ENCODE peak calls at places on chromosomes 7 and 10, in eight cellular contexts. Q, X, I, L, M, T, G and N are unnamed samples.

GRCh38 chr7:987909-988308 is 4.9 kb downstream of the CYP2W1 start:
- DNase-seq in L (no peak), X (no peak), I (no peak), M (no peak), T (no peak), Q (no peak), G (no peak), N (no peak)

GRCh38 chr7:97021443-97022261 is 3.0 kb downstream of the DLX5 start:
- DNase-seq in I (no peak), M (no peak), L (no peak), T (peak; percentile 68), X (no peak), G (no peak), Q (no peak), N (no peak)

GRCh38 chr10:47278720-47279119 is 21.3 kb upstream of the GDF10 start:
- DNase-seq in L (no peak), Q (no peak), G (no peak), I (no peak), X (no peak), M (no peak), T (no peak), N (no peak)

GRCh38 chr7:37440738-37441404 is 7.8 kb downstream of the ELMO1 start:
- DNase-seq in L (no peak), Q (no peak), T (no peak), X (no peak), G (no peak), M (no peak), I (no peak), N (no peak)

GRCh38 chr7:27576360-27576944 is 86.2 kb downstream of the HIBADH start:
- DNase-seq in T (no peak), G (peak; percentile 16), M (no peak), X (no peak), Q (no peak), I (peak; percentile 62), L (peak; percentile 58), N (no peak)

GRCh38 chr7:37901890-37902524 is 14.6 kb downstream of the SFRP4 start:
- DNase-seq in M (no peak), G (no peak), X (no peak), I (no peak), L (peak; percentile 47), T (no peak), Q (no peak), N (no peak)

GRCh38 chr7:20172736-20173334 is 44.3 kb downstream of the MACC1 start:
- DNase-seq in X (peak; percentile 40), M (peak; percentile 88), Q (no peak), T (peak; percentile 85), L (peak; percentile 66), I (peak; percentile 74), G (peak; percentile 20), N (no peak)

GRCh38 chr7:15215611-15216010 is 313.1 kb upstream of the DGKB start:
- DNase-seq in Q (no peak), M (no peak), G (no peak), T (no peak), L (no peak), X (no peak), I (no peak), N (no peak)

GRCh38 chr7:97346349-97346748 is 228.9 kb downstream of the SDHAF3 start:
- DNase-seq in L (no peak), Q (no peak), T (no peak), X (no peak), G (no peak), I (no peak), M (no peak), N (no peak)

GRCh38 chr10:47318706-47319105 is 3.5 kb upstream of the GDF2 start:
- DNase-seq in T (peak; percentile 65), X (no peak), M (no peak), Q (no peak), I (no peak), L (peak; percentile 11), G (peak; percentile 37), N (no peak)

GRCh38 chr10:64571053-64571452 is 1049.9 kb downstream of the REEP3 start:
- DNase-seq in T (no peak), M (no peak), Q (no peak), X (no peak), L (no peak), G (no peak), I (no peak), N (no peak)

GRCh38 chr10:123642697-123643096 is 23.5 kb upstream of the GPR26 start:
- DNase-seq in G (no peak), Q (no peak), L (no peak), X (no peak), T (peak; percentile 38), M (no peak), I (no peak), N (no peak)

GRCh38 chr7:16587785-16588184 is 57.8 kb downstream of the ANKMY2 start:
- DNase-seq in L (no peak), G (no peak), I (peak; percentile 36), T (no peak), M (no peak), Q (no peak), X (no peak), N (no peak)

GRCh38 chr10:5511231-5511884 is 12.0 kb upstream of the CALML5 start:
- DNase-seq in L (no peak), Q (peak; percentile 24), I (no peak), M (peak; percentile 52), X (no peak), G (peak; percentile 50), T (no peak), N (no peak)

DNA sequence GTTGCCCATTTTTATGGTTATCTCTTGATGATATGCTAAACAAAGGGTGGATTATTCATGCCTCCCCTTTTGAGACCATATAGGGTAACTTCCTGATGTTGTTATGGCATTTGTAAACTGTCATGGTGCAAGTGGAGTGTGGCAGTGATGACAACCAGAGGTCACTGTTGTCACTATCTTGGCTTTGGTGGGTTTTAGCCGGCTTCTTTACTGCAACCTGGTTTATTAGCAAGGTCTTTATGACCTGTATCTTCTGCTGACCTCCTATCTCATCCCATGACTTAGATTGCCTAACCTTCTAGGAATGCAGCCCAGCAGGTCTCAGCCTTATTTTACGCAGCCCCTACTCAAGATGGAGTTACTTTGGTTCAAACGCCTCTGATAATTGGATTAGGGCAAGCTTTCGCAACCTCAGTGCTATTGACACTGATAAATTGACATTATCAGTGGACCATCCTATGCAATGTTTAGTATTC is 36.9 kb downstream of the BAG3 start:
- DNase-seq in L (no peak), M (no peak), I (peak; percentile 54), T (peak; percentile 51), Q (no peak), G (no peak), X (no peak), N (no peak)
- TF ChIP-seq CTCF in L (no peak), M (no peak), I (no peak), T (peak; percentile 43), Q (no peak), G (peak; percentile 54), X (no peak), N (no peak)

GRCh38 chr10:24515481-24515880 is 208.2 kb downstream of the ARHGAP21 start:
- DNase-seq in G (no peak), Q (no peak), I (no peak), X (no peak), T (no peak), L (no peak), M (no peak), N (no peak)

GRCh38 chr10:24518981-24519597 is 204.6 kb downstream of the ARHGAP21 start:
- DNase-seq in I (peak; percentile 84), G (peak; percentile 56), M (peak; percentile 80), T (peak; percentile 65), Q (no peak), L (peak; percentile 67), X (no peak), N (no peak)

GRCh38 chr10:24518411-24518810 is 205.3 kb downstream of the ARHGAP21 start:
- DNase-seq in I (no peak), X (no peak), M (no peak), G (no peak), T (no peak), Q (no peak), L (no peak), N (no peak)

DNA sequence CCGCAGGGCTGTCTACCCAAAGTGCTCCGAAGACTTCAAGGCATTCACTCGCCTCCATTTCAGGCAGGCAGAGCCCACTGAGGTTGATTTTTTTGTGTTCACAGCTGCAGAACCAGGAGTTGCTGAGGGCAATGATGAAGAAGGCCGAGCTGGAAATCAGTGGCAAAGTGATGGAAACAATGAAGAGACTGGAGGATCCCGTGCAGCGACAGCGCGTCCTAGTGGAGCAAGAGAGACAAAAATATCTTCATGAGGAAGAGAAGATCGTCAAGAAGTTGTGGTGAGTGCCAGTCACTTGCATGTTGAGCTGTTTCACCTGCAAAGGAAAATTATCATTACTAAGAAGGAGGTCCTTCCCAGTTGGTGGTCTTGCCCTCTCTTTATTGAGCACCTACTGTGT is 210.5 kb downstream of the ARHGAP21 start:
- DNase-seq in M (no peak), T (no peak), I (no peak), X (no peak), G (no peak), Q (no peak), L (peak; percentile 45), N (no peak)
- TF ChIP-seq CTCF in M (no peak), T (peak; percentile 68), I (peak; percentile 43), X (peak; percentile 32), G (peak; percentile 56), Q (no peak), L (peak; percentile 55), N (no peak)

GRCh38 chr7:153381275-153382119 is 621.9 kb downstream of the ACTR3B start:
- DNase-seq in L (no peak), I (peak; percentile 37), T (peak; percentile 65), M (peak; percentile 77), X (no peak), G (peak; percentile 85), Q (no peak), N (no peak)
- TF ChIP-seq CTCF in L (peak; percentile 23), I (no peak), T (peak; percentile 66), M (peak; percentile 97), X (peak; percentile 33), G (peak; percentile 95), Q (peak; percentile 75), N (no peak)

GRCh38 chr7:158745057-158745715 is 40.6 kb upstream of the NCAPG2 start:
- DNase-seq in I (no peak), L (no peak), T (no peak), G (no peak), X (no peak), Q (no peak), M (no peak), N (no peak)

GRCh38 chr7:158744070-158744469 is 39.5 kb upstream of the NCAPG2 start:
- DNase-seq in Q (no peak), I (no peak), G (no peak), T (no peak), M (no peak), L (no peak), X (no peak), N (no peak)

GRCh38 chr7:158741294-158741666 is 36.7 kb upstream of the NCAPG2 start:
- DNase-seq in X (no peak), T (no peak), M (no peak), I (no peak), G (no peak), L (no peak), Q (no peak), N (no peak)

GRCh38 chr7:158742065-158742821 is 37.6 kb upstream of the NCAPG2 start:
- DNase-seq in T (no peak), Q (no peak), L (no peak), I (no peak), M (no peak), G (no peak), X (no peak), N (no peak)

DNA sequence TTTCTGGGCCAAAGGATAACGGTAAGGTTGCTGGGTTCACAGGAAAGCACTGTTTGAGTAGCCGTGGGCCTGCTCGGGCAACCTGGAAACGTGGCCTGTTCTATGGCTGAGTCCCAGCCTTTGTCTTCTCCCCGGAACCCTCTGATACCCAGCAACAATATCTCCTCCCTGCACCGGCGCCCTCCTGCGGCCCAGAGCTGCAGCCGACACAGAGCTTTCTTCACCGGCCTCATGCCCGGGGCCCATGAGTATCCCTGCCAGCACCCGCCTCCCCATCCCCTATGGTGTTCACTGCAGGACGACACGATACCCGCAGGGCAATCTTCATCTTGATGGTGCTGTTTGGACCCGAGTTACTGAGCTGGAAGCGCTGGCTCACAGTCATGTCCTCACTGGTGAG is 38.6 kb upstream of the NCAPG2 start:
- DNase-seq in I (no peak), T (peak; percentile 72), G (no peak), Q (no peak), M (no peak), X (no peak), L (no peak), N (no peak)
- TF ChIP-seq CTCF in I (no peak), T (peak; percentile 52), G (no peak), Q (no peak), M (no peak), X (no peak), L (no peak), N (no peak)